ENCODE peak calls at places on chromosomes 1 and 21, in eight cellular contexts. Z, U, S, Q, D, V, W and X are unnamed samples.

GRCh38 chr1:165840419-165840818 is 13.0 kb downstream of the UCK2 start:
- DNase-seq in Z (no peak), U (no peak), S (no peak), Q (no peak), D (no peak), V (no peak), W (no peak), X (no peak)

GRCh38 chr21:38319781-38320180 is 63.0 kb downstream of the KCNJ15 start:
- DNase-seq in Z (no peak), U (no peak), S (no peak), Q (no peak), D (no peak), V (no peak), W (no peak), X (no peak)

GRCh38 chr1:200724064-200724463 is 14.6 kb upstream of the CAMSAP2 start:
- DNase-seq in Z (no peak), U (no peak), S (no peak), Q (no peak), D (no peak), V (no peak), W (no peak), X (no peak)

GRCh38 chr1:200180821-200181220 is 153.3 kb downstream of the NR5A2 start:
- DNase-seq in Z (no peak), U (no peak), S (no peak), Q (no peak), D (no peak), V (no peak), W (no peak), X (no peak)

GRCh38 chr21:17673261-17674020 is 60.7 kb upstream of the BTG3 start:
- DNase-seq in Z (no peak), U (no peak), S (no peak), Q (no peak), D (no peak), V (no peak), W (no peak), X (no peak)

GRCh38 chr1:10969267-10969970 is 43.0 kb upstream of the TARDBP start:
- DNase-seq in Z (peak), U (no peak), S (no peak), Q (no peak), D (no peak), V (no peak), W (no peak), X (no peak)

GRCh38 chr1:58722967-58723366 is 23.1 kb upstream of the MYSM1 start:
- DNase-seq in Z (no peak), U (no peak), S (no peak), Q (no peak), D (no peak), V (no peak), W (no peak), X (no peak)

GRCh38 chr1:71693581-71693980 is 588.8 kb downstream of the NEGR1 start:
- DNase-seq in Z (no peak), U (peak), S (no peak), Q (no peak), D (no peak), V (no peak), W (no peak), X (no peak)

GRCh38 chr1:227697321-227697864 is 37.7 kb downstream of the JMJD4 start:
- DNase-seq in Z (no peak), U (no peak), S (no peak), Q (no peak), D (no peak), V (no peak), W (no peak), X (no peak)

GRCh38 chr1:230176871-230177411 is 109.9 kb downstream of the GALNT2 start:
- DNase-seq in Z (peak), U (peak), S (no peak), Q (peak), D (no peak), V (peak), W (peak), X (no peak)

GRCh38 chr1:154446292-154446691 is 41.1 kb downstream of the IL6R start:
- DNase-seq in Z (no peak), U (no peak), S (no peak), Q (no peak), D (no peak), V (no peak), W (peak), X (no peak)

GRCh38 chr1:238469146-238469601 is 578.5 kb upstream of the ZP4 start:
- DNase-seq in Z (no peak), U (no peak), S (no peak), Q (no peak), D (no peak), V (no peak), W (no peak), X (no peak)

GRCh38 chr21:15480160-15480559 is 249.6 kb upstream of the USP25 start:
- DNase-seq in Z (no peak), U (no peak), S (no peak), Q (no peak), D (no peak), V (no peak), W (no peak), X (no peak)

GRCh38 chr1:165562576-165562975 is 18.8 kb downstream of the LRRC52 start:
- DNase-seq in Z (no peak), U (no peak), S (no peak), Q (no peak), D (no peak), V (no peak), W (no peak), X (no peak)

GRCh38 chr1:188668083-188668482 is 1809.6 kb downstream of the BRINP3 start:
- DNase-seq in Z (peak), U (no peak), S (peak), Q (no peak), D (no peak), V (no peak), W (no peak), X (no peak)

GRCh38 chr1:44947060-44947773 is 39.2 kb downstream of the EIF2B3 start:
- DNase-seq in Z (no peak), U (peak), S (no peak), Q (no peak), D (no peak), V (no peak), W (no peak), X (no peak)

GRCh38 chr1:239719642-239720258 is 333.4 kb downstream of the CHRM3 start:
- DNase-seq in Z (no peak), U (no peak), S (no peak), Q (peak), D (peak), V (peak), W (no peak), X (peak)

GRCh38 chr1:47233165-47233564 is 1.1 kb upstream of the TAL1 start:
- DNase-seq in Z (no peak), U (no peak), S (no peak), Q (no peak), D (no peak), V (no peak), W (no peak), X (no peak)

GRCh38 chr1:210143465-210144062 is 89.0 kb upstream of the SERTAD4 start:
- DNase-seq in Z (peak), U (peak), S (peak), Q (peak), D (no peak), V (peak), W (peak), X (peak)

GRCh38 chr1:168360622-168361021 is 79.9 kb downstream of the TBX19 start:
- DNase-seq in Z (no peak), U (no peak), S (no peak), Q (no peak), D (no peak), V (no peak), W (no peak), X (no peak)

GRCh38 chr1:9289724-9290493 is 2.8 kb upstream of the SPSB1 start:
- DNase-seq in Z (no peak), U (no peak), S (no peak), Q (peak), D (no peak), V (no peak), W (peak), X (peak)

GRCh38 chr1:152442765-152443164 is 28.7 kb upstream of the CRNN start:
- DNase-seq in Z (no peak), U (no peak), S (no peak), Q (no peak), D (no peak), V (no peak), W (no peak), X (no peak)

GRCh38 chr1:3163356-3163755 is 94.4 kb downstream of the PRDM16 start:
- DNase-seq in Z (no peak), U (no peak), S (no peak), Q (no peak), D (no peak), V (no peak), W (no peak), X (no peak)

GRCh38 chr1:154849645-154850131 is 20.4 kb downstream of the KCNN3 start:
- DNase-seq in Z (no peak), U (no peak), S (no peak), Q (peak), D (no peak), V (no peak), W (no peak), X (no peak)

GRCh38 chr1:109777436-109777835 is 13.7 kb upstream of the EPS8L3 start:
- DNase-seq in Z (no peak), U (no peak), S (no peak), Q (no peak), D (no peak), V (no peak), W (no peak), X (no peak)

GRCh38 chr1:21869620-21870121 is 57.6 kb downstream of the LDLRAD2 start:
- DNase-seq in Z (no peak), U (peak), S (no peak), Q (no peak), D (no peak), V (no peak), W (peak), X (peak)

GRCh38 chr1:220045356-220046051 is 801 bp downstream of the EPRS1 start:
- DNase-seq in Z (no peak), U (peak), S (no peak), Q (no peak), D (no peak), V (no peak), W (no peak), X (no peak)

GRCh38 chr1:177426533-177426932 is 255.8 kb downstream of the BRINP2 start:
- DNase-seq in Z (no peak), U (no peak), S (no peak), Q (no peak), D (no peak), V (no peak), W (no peak), X (no peak)

GRCh38 chr1:246113555-246114095 is 393.5 kb downstream of the SMYD3 start:
- DNase-seq in Z (no peak), U (no peak), S (no peak), Q (no peak), D (no peak), V (no peak), W (no peak), X (no peak)

GRCh38 chr1:204314209-204314892 is 45.4 kb downstream of the PLEKHA6 start:
- DNase-seq in Z (peak), U (no peak), S (no peak), Q (no peak), D (no peak), V (no peak), W (no peak), X (peak)

GRCh38 chr1:206579747-206580437 is 32.4 kb downstream of the EIF2D start:
- DNase-seq in Z (no peak), U (no peak), S (no peak), Q (peak), D (peak), V (peak), W (peak), X (no peak)

GRCh38 chr1:177913762-177914540 is 55.9 kb downstream of the SEC16B start:
- DNase-seq in Z (peak), U (no peak), S (peak), Q (no peak), D (no peak), V (no peak), W (no peak), X (peak)

GRCh38 chr1:196558424-196558823 is 49.8 kb downstream of the KCNT2 start:
- DNase-seq in Z (no peak), U (no peak), S (no peak), Q (no peak), D (no peak), V (no peak), W (no peak), X (no peak)

GRCh38 chr1:231363624-231364023 is 25.5 kb downstream of the SPRTN start:
- DNase-seq in Z (no peak), U (no peak), S (no peak), Q (no peak), D (no peak), V (no peak), W (no peak), X (no peak)

GRCh38 chr1:175635092-175635491 is 108.3 kb downstream of the TNR start:
- DNase-seq in Z (no peak), U (no peak), S (no peak), Q (no peak), D (no peak), V (no peak), W (no peak), X (no peak)

GRCh38 chr1:94807742-94808491 is 12.2 kb upstream of the SLC44A3 start:
- DNase-seq in Z (no peak), U (no peak), S (no peak), Q (no peak), D (no peak), V (no peak), W (no peak), X (no peak)

GRCh38 chr1:188140958-188141357 is 1312.2 kb downstream of the PLA2G4A start:
- DNase-seq in Z (no peak), U (no peak), S (no peak), Q (no peak), D (no peak), V (no peak), W (no peak), X (no peak)

GRCh38 chr1:205375816-205376545 is 19.3 kb upstream of the KLHDC8A start:
- DNase-seq in Z (peak), U (no peak), S (peak), Q (no peak), D (no peak), V (no peak), W (no peak), X (peak)